ENCODE peak calls at places on chromosomes 6 and 20, in seven cellular contexts. One of them, this sample, is unnamed.
A peak's percentile ranks its signal among the peaks of the same experiment; 100 is the strongest.

GRCh38 chr6:3518356-3518841 is 61.5 kb upstream of the SLC22A23 start:
- DNase-seq in OCI-LY7: no peak
- DNase-seq in hepatocyte: peak; percentile 54
- DNase-seq in neural progenitor cell: no peak
- DNase-seq in PC-3: peak; percentile 90
- DNase-seq in HCT116: peak; percentile 37
- DNase-seq in GM23248: peak; percentile 97
- DNase-seq in this sample: no peak

GRCh38 chr6:56842602-56843475 is 112.1 kb upstream of the BEND6 start:
- DNase-seq in hepatocyte: peak; percentile 63
- DNase-seq in HCT116: no peak
- DNase-seq in PC-3: peak; percentile 60
- DNase-seq in neural progenitor cell: no peak
- DNase-seq in OCI-LY7: no peak
- DNase-seq in GM23248: peak; percentile 76
- DNase-seq in this sample: peak; percentile 36

GRCh38 chr20:17652411-17652810 is 29.6 kb downstream of the RRBP1 start:
- DNase-seq in OCI-LY7: no peak
- DNase-seq in HCT116: no peak
- DNase-seq in hepatocyte: no peak
- DNase-seq in neural progenitor cell: no peak
- DNase-seq in GM23248: no peak
- DNase-seq in PC-3: no peak
- DNase-seq in this sample: no peak

GRCh38 chr20:5928831-5929715 is 21.3 kb downstream of the TRMT6 start:
- DNase-seq in GM23248: no peak
- DNase-seq in neural progenitor cell: no peak
- DNase-seq in hepatocyte: no peak
- DNase-seq in OCI-LY7: no peak
- DNase-seq in PC-3: no peak
- DNase-seq in HCT116: no peak
- DNase-seq in this sample: no peak

GRCh38 chr6:45538636-45539035 is 160.9 kb upstream of the SUPT3H start:
- DNase-seq in HCT116: no peak
- DNase-seq in GM23248: peak; percentile 49
- DNase-seq in neural progenitor cell: no peak
- DNase-seq in OCI-LY7: no peak
- DNase-seq in hepatocyte: peak; percentile 19
- DNase-seq in PC-3: no peak
- DNase-seq in this sample: no peak

GRCh38 chr6:32369678-32370077 is 2.0 kb downstream of the TSBP1 start:
- DNase-seq in HCT116: peak; percentile 66
- DNase-seq in neural progenitor cell: no peak
- DNase-seq in hepatocyte: no peak
- DNase-seq in PC-3: peak; percentile 97
- DNase-seq in OCI-LY7: no peak
- DNase-seq in GM23248: peak; percentile 94
- DNase-seq in this sample: no peak

GRCh38 chr20:49037962-49038387 is 8.1 kb upstream of the CSE1L start:
- DNase-seq in PC-3: no peak
- DNase-seq in HCT116: no peak
- DNase-seq in OCI-LY7: no peak
- DNase-seq in hepatocyte: no peak
- DNase-seq in neural progenitor cell: no peak
- DNase-seq in GM23248: peak; percentile 3
- DNase-seq in this sample: peak; percentile 66

GRCh38 chr6:46217671-46218131 is 46.9 kb upstream of the ENPP5 start:
- DNase-seq in neural progenitor cell: no peak
- DNase-seq in OCI-LY7: peak; percentile 8
- DNase-seq in PC-3: no peak
- DNase-seq in hepatocyte: no peak
- DNase-seq in GM23248: peak; percentile 7
- DNase-seq in HCT116: no peak
- DNase-seq in this sample: no peak

GRCh38 chr6:72522735-72523141 is 99.1 kb upstream of the KCNQ5 start:
- DNase-seq in PC-3: peak; percentile 10
- DNase-seq in neural progenitor cell: peak; percentile 67
- DNase-seq in hepatocyte: peak; percentile 8
- DNase-seq in OCI-LY7: peak; percentile 42
- DNase-seq in GM23248: no peak
- DNase-seq in HCT116: no peak
- DNase-seq in this sample: no peak

DNA sequence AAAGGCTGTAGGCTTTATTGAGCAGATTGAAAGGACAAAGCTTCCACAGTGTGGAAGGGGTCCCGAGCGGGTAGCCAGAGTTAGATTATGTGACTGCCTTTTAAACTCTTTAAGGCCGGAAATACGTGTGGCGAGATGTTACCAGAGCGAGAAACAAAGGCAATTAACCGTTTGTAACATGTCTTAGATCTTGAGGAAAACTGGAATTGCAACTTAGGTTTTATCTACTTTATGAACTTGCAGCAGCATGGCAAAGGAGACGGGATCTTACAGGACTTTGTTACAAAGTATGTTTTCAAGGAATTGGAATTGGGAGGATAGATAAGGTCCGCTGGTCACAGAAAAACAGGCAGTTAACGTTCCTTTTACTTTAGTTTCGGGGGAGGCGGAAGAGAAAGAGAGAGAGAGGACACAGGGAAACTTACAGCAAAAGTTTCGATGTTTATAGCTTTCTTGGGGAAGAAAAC is 594.7 kb upstream of the ADGRB3 start:
- DNase-seq in OCI-LY7: no peak
- DNase-seq in PC-3: no peak
- DNase-seq in neural progenitor cell: peak; percentile 6
- DNase-seq in HCT116: no peak
- DNase-seq in hepatocyte: no peak
- DNase-seq in GM23248: no peak
- DNase-seq in this sample: no peak
- TF ChIP-seq EZH2phosphoT487 in OCI-LY7: no peak
- TF ChIP-seq EZH2phosphoT487 in PC-3: no peak
- TF ChIP-seq EZH2phosphoT487 in neural progenitor cell: no peak
- TF ChIP-seq EZH2phosphoT487 in HCT116: no peak
- TF ChIP-seq EZH2phosphoT487 in hepatocyte: no peak
- TF ChIP-seq EZH2phosphoT487 in GM23248: no peak
- TF ChIP-seq EZH2phosphoT487 in this sample: no peak

GRCh38 chr6:121660277-121660676 is 224.8 kb downstream of the GJA1 start:
- DNase-seq in PC-3: no peak
- DNase-seq in HCT116: no peak
- DNase-seq in GM23248: no peak
- DNase-seq in hepatocyte: no peak
- DNase-seq in OCI-LY7: no peak
- DNase-seq in neural progenitor cell: no peak
- DNase-seq in this sample: no peak
- H2AFZ ChIP-seq in PC-3: no peak overlapping the region
- H2AFZ ChIP-seq in HCT116: peak overlapping the region; percentile 81
- H2AFZ ChIP-seq in GM23248: no peak overlapping the region
- H2AFZ ChIP-seq in hepatocyte: no peak overlapping the region
- H2AFZ ChIP-seq in OCI-LY7: no peak overlapping the region
- H2AFZ ChIP-seq in neural progenitor cell: no peak overlapping the region
- H2AFZ ChIP-seq in this sample: no peak overlapping the region

GRCh38 chr6:87180105-87180504 is 24.7 kb downstream of the ZNF292 start:
- DNase-seq in OCI-LY7: no peak
- DNase-seq in HCT116: no peak
- DNase-seq in GM23248: no peak
- DNase-seq in hepatocyte: no peak
- DNase-seq in neural progenitor cell: no peak
- DNase-seq in PC-3: no peak
- DNase-seq in this sample: no peak
- H3K36me3 ChIP-seq in OCI-LY7: peaks cover 48% of the 10 kb centered on the region
- H3K36me3 ChIP-seq in HCT116: no peaks in the 10 kb centered on the region
- H3K36me3 ChIP-seq in GM23248: peaks cover 4% of the 10 kb centered on the region
- H3K36me3 ChIP-seq in hepatocyte: no peaks in the 10 kb centered on the region
- H3K36me3 ChIP-seq in neural progenitor cell: no peaks in the 10 kb centered on the region
- H3K36me3 ChIP-seq in PC-3: peaks cover 2% of the 10 kb centered on the region
- H3K36me3 ChIP-seq in this sample: no peaks in the 10 kb centered on the region

GRCh38 chr20:57374931-57375651 is 16.1 kb upstream of the RBM38 start:
- DNase-seq in neural progenitor cell: no peak
- DNase-seq in hepatocyte: no peak
- DNase-seq in GM23248: no peak
- DNase-seq in HCT116: no peak
- DNase-seq in PC-3: no peak
- DNase-seq in OCI-LY7: peak; percentile 48
- DNase-seq in this sample: no peak

GRCh38 chr20:57374343-57374930 is 16.8 kb upstream of the RBM38 start:
- DNase-seq in HCT116: no peak
- DNase-seq in neural progenitor cell: no peak
- DNase-seq in hepatocyte: no peak
- DNase-seq in OCI-LY7: no peak
- DNase-seq in GM23248: no peak
- DNase-seq in PC-3: no peak
- DNase-seq in this sample: no peak

GRCh38 chr20:57371363-57371762 is 19.8 kb upstream of the RBM38 start:
- DNase-seq in neural progenitor cell: no peak
- DNase-seq in hepatocyte: no peak
- DNase-seq in PC-3: no peak
- DNase-seq in OCI-LY7: no peak
- DNase-seq in HCT116: no peak
- DNase-seq in GM23248: no peak
- DNase-seq in this sample: no peak

GRCh38 chr20:57372157-57372556 is 19.0 kb upstream of the RBM38 start:
- DNase-seq in HCT116: no peak
- DNase-seq in neural progenitor cell: no peak
- DNase-seq in hepatocyte: no peak
- DNase-seq in PC-3: no peak
- DNase-seq in OCI-LY7: no peak
- DNase-seq in GM23248: no peak
- DNase-seq in this sample: no peak

GRCh38 chr20:57372581-57373350 is 18.4 kb upstream of the RBM38 start:
- DNase-seq in GM23248: no peak
- DNase-seq in OCI-LY7: no peak
- DNase-seq in neural progenitor cell: no peak
- DNase-seq in hepatocyte: no peak
- DNase-seq in HCT116: no peak
- DNase-seq in PC-3: no peak
- DNase-seq in this sample: no peak
- TF ChIP-seq EZH2phosphoT487 in GM23248: no peak
- TF ChIP-seq EZH2phosphoT487 in OCI-LY7: no peak
- TF ChIP-seq EZH2phosphoT487 in neural progenitor cell: no peak
- TF ChIP-seq EZH2phosphoT487 in hepatocyte: no peak
- TF ChIP-seq EZH2phosphoT487 in HCT116: no peak
- TF ChIP-seq EZH2phosphoT487 in PC-3: no peak
- TF ChIP-seq EZH2phosphoT487 in this sample: no peak

This sample was measured in MM.1S.